ENCODE peak calls at places on chromosomes 13 and 19, in nine cellular contexts. Y, G, M, U, R, I, H, F and O are unnamed samples.

GRCh38 chr19:16569609-16570320 is 2.5 kb downstream of the SLC35E1 start:
- DNase-seq in Y (no peak), G (no peak), M (no peak), U (no peak), R (no peak), I (no peak), H (no peak), F (no peak), O (no peak)

GRCh38 chr13:34064456-34065205 is 246.7 kb downstream of the RFC3 start:
- DNase-seq in Y (no peak), G (no peak), M (peak; percentile 39), U (no peak), R (no peak), I (no peak), H (no peak), F (no peak), O (no peak)

GRCh38 chr19:46704379-46705076 is 12.4 kb downstream of the PRKD2 start:
- DNase-seq in Y (peak; percentile 55), G (no peak), M (peak; percentile 39), U (peak; percentile 61), R (peak; percentile 69), I (peak; percentile 86), H (peak; percentile 92), F (peak; percentile 89), O (peak; percentile 73)

GRCh38 chr19:54245936-54246335 is 3.3 kb upstream of the LILRA6 start:
- DNase-seq in Y (no peak), G (no peak), M (no peak), U (no peak), R (no peak), I (no peak), H (no peak), F (no peak), O (no peak)

GRCh38 chr19:33860691-33861090 is 64.0 kb downstream of the KCTD15 start:
- DNase-seq in Y (no peak), G (no peak), M (no peak), U (no peak), R (no peak), I (no peak), H (no peak), F (no peak), O (no peak)

GRCh38 chr19:58356236-58356970 is 3.1 kb upstream of the A1BG start:
- DNase-seq in Y (peak; percentile 45), G (no peak), M (peak; percentile 29), U (peak; percentile 44), R (no peak), I (no peak), H (peak; percentile 38), F (peak; percentile 37), O (no peak)

GRCh38 chr13:72657379-72657778 is 70.0 kb downstream of the MZT1 start:
- DNase-seq in Y (no peak), G (no peak), M (no peak), U (no peak), R (no peak), I (no peak), H (no peak), F (no peak), O (no peak)

GRCh38 chr13:70390968-70391367 is 282.7 kb upstream of the KLHL1 start:
- DNase-seq in Y (no peak), G (no peak), M (no peak), U (no peak), R (no peak), I (no peak), H (no peak), F (no peak), O (no peak)

GRCh38 chr19:5692785-5693194 is 2.7 kb downstream of the RPL36 start:
- DNase-seq in Y (no peak), G (no peak), M (no peak), U (no peak), R (no peak), I (no peak), H (no peak), F (no peak), O (no peak)

GRCh38 chr13:36432106-36432544 is at the start of gene CCNA1:
- DNase-seq in Y (peak; percentile 22), G (peak; percentile 33), M (no peak), U (peak; percentile 69), R (no peak), I (peak; percentile 68), H (no peak), F (no peak), O (peak; percentile 23)

GRCh38 chr19:1161716-1162115 is 12.4 kb downstream of the SBNO2 start:
- DNase-seq in Y (peak; percentile 31), G (no peak), M (no peak), U (no peak), R (no peak), I (peak; percentile 42), H (no peak), F (no peak), O (no peak)

GRCh38 chr13:79679334-79679733 is 198.4 kb downstream of the NDFIP2 start:
- DNase-seq in Y (peak; percentile 82), G (no peak), M (peak; percentile 77), U (peak; percentile 75), R (peak; percentile 66), I (peak; percentile 75), H (peak; percentile 8), F (no peak), O (peak; percentile 58)

GRCh38 chr13:32530841-32531253 is 7.7 kb downstream of the N4BP2L2 start:
- DNase-seq in Y (peak; percentile 84), G (peak; percentile 7), M (peak; percentile 68), U (peak; percentile 69), R (no peak), I (no peak), H (no peak), F (no peak), O (no peak)

GRCh38 chr13:48492123-48493075 is 40.5 kb downstream of the RCBTB2 start:
- DNase-seq in Y (peak; percentile 88), G (peak; percentile 66), M (peak; percentile 89), U (no peak), R (peak; percentile 27), I (no peak), H (peak; percentile 50), F (peak; percentile 50), O (peak; percentile 63)

GRCh38 chr19:15421726-15422260 is 3.0 kb upstream of the AKAP8L start:
- DNase-seq in Y (no peak), G (peak; percentile 88), M (no peak), U (no peak), R (no peak), I (no peak), H (no peak), F (no peak), O (no peak)

GRCh38 chr19:7795555-7796161 is 32.6 kb downstream of the CLEC4M start:
- DNase-seq in Y (no peak), G (no peak), M (no peak), U (no peak), R (no peak), I (no peak), H (no peak), F (no peak), O (no peak)

GRCh38 chr19:54481326-54481930 is 8.3 kb upstream of the CDC42EP5 start:
- DNase-seq in Y (peak; percentile 40), G (no peak), M (peak; percentile 52), U (peak; percentile 67), R (no peak), I (peak; percentile 65), H (no peak), F (no peak), O (no peak)

GRCh38 chr19:38977445-38978314 is 2.1 kb upstream of the FBXO17 start:
- DNase-seq in Y (peak; percentile 4), G (no peak), M (no peak), U (peak; percentile 61), R (no peak), I (no peak), H (peak; percentile 17), F (no peak), O (no peak)